ENCODE peak calls at places on chromosomes 6 and 20, in eight cellular contexts. One of them, this sample, is unnamed.

GRCh38 chr6:73308712-73309533 is 45.2 kb downstream of the DPPA5 start:
- DNase-seq in A673: peak; percentile 50
- DNase-seq in ovary: no peak
- DNase-seq in fibroblast of lung: peak; percentile 27
- DNase-seq in neural progenitor cell: peak; percentile 58
- DNase-seq in breast epithelium: no peak
- DNase-seq in bronchial epithelial cell: peak; percentile 23
- DNase-seq in esophagus squamous epithelium: no peak
- DNase-seq in this sample: peak; percentile 30

GRCh38 chr20:5393218-5393870 is 76.6 kb upstream of the PROKR2 start:
- DNase-seq in bronchial epithelial cell: no peak
- DNase-seq in ovary: no peak
- DNase-seq in breast epithelium: no peak
- DNase-seq in A673: peak; percentile 58
- DNase-seq in esophagus squamous epithelium: no peak
- DNase-seq in neural progenitor cell: peak; percentile 68
- DNase-seq in fibroblast of lung: no peak
- DNase-seq in this sample: no peak

GRCh38 chr6:166904101-166904746 is 52.1 kb downstream of the RNASET2 start:
- DNase-seq in breast epithelium: no peak
- DNase-seq in A673: peak; percentile 27
- DNase-seq in neural progenitor cell: peak; percentile 55
- DNase-seq in fibroblast of lung: peak; percentile 27
- DNase-seq in bronchial epithelial cell: no peak
- DNase-seq in ovary: no peak
- DNase-seq in esophagus squamous epithelium: no peak
- DNase-seq in this sample: peak; percentile 10

GRCh38 chr6:116265081-116265829 is 11.4 kb upstream of the TSPYL4 start:
- DNase-seq in neural progenitor cell: no peak
- DNase-seq in breast epithelium: no peak
- DNase-seq in esophagus squamous epithelium: no peak
- DNase-seq in A673: no peak
- DNase-seq in ovary: no peak
- DNase-seq in fibroblast of lung: no peak
- DNase-seq in bronchial epithelial cell: peak; percentile 93
- DNase-seq in this sample: no peak

GRCh38 chr6:21826031-21826430 is 232.5 kb downstream of the SOX4 start:
- DNase-seq in A673: no peak
- DNase-seq in esophagus squamous epithelium: no peak
- DNase-seq in neural progenitor cell: peak; percentile 57
- DNase-seq in breast epithelium: no peak
- DNase-seq in bronchial epithelial cell: peak; percentile 53
- DNase-seq in fibroblast of lung: peak; percentile 81
- DNase-seq in ovary: no peak
- DNase-seq in this sample: no peak

GRCh38 chr6:89221971-89222887 is 5.1 kb upstream of the GABRR1 start:
- DNase-seq in bronchial epithelial cell: no peak
- DNase-seq in neural progenitor cell: no peak
- DNase-seq in ovary: no peak
- DNase-seq in A673: peak; percentile 33
- DNase-seq in esophagus squamous epithelium: no peak
- DNase-seq in fibroblast of lung: peak; percentile 66
- DNase-seq in breast epithelium: no peak
- DNase-seq in this sample: peak; percentile 28

GRCh38 chr6:31401403-31401802 is 2.0 kb upstream of the MICA start:
- DNase-seq in bronchial epithelial cell: peak; percentile 87
- DNase-seq in A673: peak; percentile 69
- DNase-seq in esophagus squamous epithelium: no peak
- DNase-seq in neural progenitor cell: no peak
- DNase-seq in fibroblast of lung: peak; percentile 87
- DNase-seq in breast epithelium: no peak
- DNase-seq in ovary: peak; percentile 51
- DNase-seq in this sample: peak; percentile 87

GRCh38 chr6:92126088-92126487 is 1293.3 kb downstream of the EPHA7 start:
- DNase-seq in esophagus squamous epithelium: no peak
- DNase-seq in neural progenitor cell: no peak
- DNase-seq in breast epithelium: no peak
- DNase-seq in bronchial epithelial cell: peak; percentile 79
- DNase-seq in ovary: no peak
- DNase-seq in A673: no peak
- DNase-seq in fibroblast of lung: no peak
- DNase-seq in this sample: no peak

GRCh38 chr6:24273471-24273870 is 84.4 kb downstream of the DCDC2 start:
- DNase-seq in esophagus squamous epithelium: no peak
- DNase-seq in neural progenitor cell: no peak
- DNase-seq in ovary: no peak
- DNase-seq in bronchial epithelial cell: peak; percentile 65
- DNase-seq in breast epithelium: no peak
- DNase-seq in A673: no peak
- DNase-seq in fibroblast of lung: peak; percentile 24
- DNase-seq in this sample: no peak

GRCh38 chr6:25179051-25179778 is 100.0 kb upstream of the CARMIL1 start:
- DNase-seq in bronchial epithelial cell: no peak
- DNase-seq in A673: no peak
- DNase-seq in neural progenitor cell: no peak
- DNase-seq in esophagus squamous epithelium: no peak
- DNase-seq in ovary: no peak
- DNase-seq in fibroblast of lung: peak; percentile 74
- DNase-seq in breast epithelium: no peak
- DNase-seq in this sample: peak; percentile 90

GRCh38 chr6:124958759-124959354 is 3.4 kb upstream of the RNF217 start:
- DNase-seq in A673: peak; percentile 33
- DNase-seq in esophagus squamous epithelium: no peak
- DNase-seq in neural progenitor cell: no peak
- DNase-seq in ovary: no peak
- DNase-seq in fibroblast of lung: peak; percentile 86
- DNase-seq in breast epithelium: no peak
- DNase-seq in bronchial epithelial cell: peak; percentile 44
- DNase-seq in this sample: peak; percentile 70

GRCh38 chr20:663315-664090 is 10.5 kb upstream of the SRXN1 start:
- DNase-seq in breast epithelium: no peak
- DNase-seq in neural progenitor cell: peak; percentile 26
- DNase-seq in esophagus squamous epithelium: no peak
- DNase-seq in fibroblast of lung: peak; percentile 26
- DNase-seq in bronchial epithelial cell: no peak
- DNase-seq in ovary: no peak
- DNase-seq in A673: no peak
- DNase-seq in this sample: peak; percentile 29
- H3K4me3 ChIP-seq in breast epithelium: no peak overlapping the region
- H3K4me3 ChIP-seq in neural progenitor cell: no peak overlapping the region
- H3K4me3 ChIP-seq in esophagus squamous epithelium: no peak overlapping the region
- H3K4me3 ChIP-seq in fibroblast of lung: no peak overlapping the region
- H3K4me3 ChIP-seq in bronchial epithelial cell: no peak overlapping the region
- H3K4me3 ChIP-seq in ovary: no peak overlapping the region
- H3K4me3 ChIP-seq in A673: no peak overlapping the region
- H3K4me3 ChIP-seq in this sample: no peak overlapping the region

GRCh38 chr20:53942121-53942816 is 128.1 kb downstream of the BCAS1 start:
- DNase-seq in neural progenitor cell: peak; percentile 73
- DNase-seq in ovary: no peak
- DNase-seq in esophagus squamous epithelium: no peak
- DNase-seq in breast epithelium: no peak
- DNase-seq in fibroblast of lung: peak; percentile 50
- DNase-seq in A673: no peak
- DNase-seq in bronchial epithelial cell: peak; percentile 57
- DNase-seq in this sample: no peak

GRCh38 chr20:53945478-53945877 is 124.9 kb downstream of the BCAS1 start:
- DNase-seq in esophagus squamous epithelium: no peak
- DNase-seq in fibroblast of lung: no peak
- DNase-seq in bronchial epithelial cell: no peak
- DNase-seq in breast epithelium: no peak
- DNase-seq in A673: no peak
- DNase-seq in ovary: no peak
- DNase-seq in neural progenitor cell: no peak
- DNase-seq in this sample: no peak

GRCh38 chr20:53942973-53943372 is 127.4 kb downstream of the BCAS1 start:
- DNase-seq in bronchial epithelial cell: no peak
- DNase-seq in breast epithelium: no peak
- DNase-seq in A673: no peak
- DNase-seq in neural progenitor cell: no peak
- DNase-seq in ovary: no peak
- DNase-seq in fibroblast of lung: no peak
- DNase-seq in esophagus squamous epithelium: no peak
- DNase-seq in this sample: no peak

GRCh38 chr20:53944796-53945195 is 125.6 kb downstream of the BCAS1 start:
- DNase-seq in ovary: no peak
- DNase-seq in esophagus squamous epithelium: no peak
- DNase-seq in bronchial epithelial cell: no peak
- DNase-seq in A673: no peak
- DNase-seq in breast epithelium: no peak
- DNase-seq in fibroblast of lung: no peak
- DNase-seq in neural progenitor cell: no peak
- DNase-seq in this sample: no peak

DNA sequence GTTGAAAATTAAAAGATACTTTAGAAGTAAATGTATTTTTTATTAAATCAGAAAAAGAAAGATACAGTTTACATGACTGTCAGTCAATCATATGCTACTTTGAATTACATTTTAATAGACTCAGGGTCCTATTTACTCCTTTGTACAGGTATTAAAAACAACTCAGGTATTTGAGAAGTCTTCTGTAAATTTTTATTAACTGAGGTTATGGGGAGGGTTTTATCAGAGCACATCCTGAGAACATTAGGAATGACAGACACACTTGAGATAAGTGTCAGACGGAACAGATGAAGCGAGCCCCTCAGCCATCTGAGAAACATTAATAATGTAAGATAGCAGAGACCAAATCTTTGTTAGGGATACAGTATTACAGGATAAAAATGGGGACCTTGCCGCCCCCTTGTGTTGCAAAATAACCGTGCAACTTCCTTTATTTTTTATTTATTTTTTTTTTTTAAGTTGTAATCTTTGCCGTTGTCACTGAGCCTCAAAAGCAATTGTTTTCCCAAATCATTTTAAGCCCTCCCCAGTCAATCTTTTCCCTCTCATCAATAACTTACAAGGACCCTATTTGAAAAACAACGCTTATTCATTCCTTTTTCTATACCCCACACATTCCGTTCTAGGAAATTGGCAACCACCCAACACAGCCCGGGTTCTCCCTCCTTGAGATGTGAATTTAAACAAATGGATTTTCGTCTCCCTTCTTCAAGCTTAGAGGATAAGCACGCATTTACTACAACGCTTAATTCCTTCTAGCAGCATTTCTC is 126.7 kb downstream of the BCAS1 start:
- DNase-seq in neural progenitor cell: no peak
- DNase-seq in A673: peak; percentile 81
- DNase-seq in ovary: no peak
- DNase-seq in esophagus squamous epithelium: no peak
- DNase-seq in breast epithelium: no peak
- DNase-seq in fibroblast of lung: no peak
- DNase-seq in bronchial epithelial cell: peak; percentile 30
- DNase-seq in this sample: peak; percentile 67
- TF ChIP-seq CTCF in neural progenitor cell: peak; percentile 68
- TF ChIP-seq CTCF in A673: peak; percentile 74
- TF ChIP-seq CTCF in ovary: no peak
- TF ChIP-seq CTCF in esophagus squamous epithelium: peak; percentile 55
- TF ChIP-seq CTCF in breast epithelium: peak; percentile 14
- TF ChIP-seq CTCF in fibroblast of lung: peak; percentile 68
- TF ChIP-seq CTCF in bronchial epithelial cell: peak; percentile 50
- TF ChIP-seq CTCF in this sample: peak; percentile 55

GRCh38 chr6:1609662-1610496 is at the start of gene FOXC1:
- DNase-seq in neural progenitor cell: peak; percentile 91
- DNase-seq in fibroblast of lung: peak; percentile 86
- DNase-seq in bronchial epithelial cell: peak; percentile 82
- DNase-seq in breast epithelium: peak; percentile 78
- DNase-seq in ovary: peak; percentile 92
- DNase-seq in esophagus squamous epithelium: no peak
- DNase-seq in A673: peak; percentile 73
- DNase-seq in this sample: peak; percentile 94
- H3K4me3 ChIP-seq in neural progenitor cell: peak within 1 kb of the TSS; percentile 51
- H3K4me3 ChIP-seq in fibroblast of lung: peak within 1 kb of the TSS; percentile 61
- H3K4me3 ChIP-seq in bronchial epithelial cell: peak within 1 kb of the TSS; percentile 56
- H3K4me3 ChIP-seq in breast epithelium: peak within 1 kb of the TSS; percentile 68
- H3K4me3 ChIP-seq in ovary: peak within 1 kb of the TSS; percentile 57
- H3K4me3 ChIP-seq in esophagus squamous epithelium: peak within 1 kb of the TSS; percentile 59
- H3K4me3 ChIP-seq in A673: peak within 1 kb of the TSS; percentile 52
- H3K4me3 ChIP-seq in this sample: peak within 1 kb of the TSS; percentile 72

GRCh38 chr6:56593801-56594318 is 48.8 kb downstream of the DST start:
- DNase-seq in esophagus squamous epithelium: no peak
- DNase-seq in ovary: no peak
- DNase-seq in fibroblast of lung: no peak
- DNase-seq in neural progenitor cell: no peak
- DNase-seq in bronchial epithelial cell: no peak
- DNase-seq in breast epithelium: no peak
- DNase-seq in A673: no peak
- DNase-seq in this sample: peak; percentile 22

GRCh38 chr6:56594699-56595098 is 48.0 kb downstream of the DST start:
- DNase-seq in bronchial epithelial cell: no peak
- DNase-seq in fibroblast of lung: no peak
- DNase-seq in ovary: no peak
- DNase-seq in esophagus squamous epithelium: no peak
- DNase-seq in A673: no peak
- DNase-seq in breast epithelium: no peak
- DNase-seq in neural progenitor cell: no peak
- DNase-seq in this sample: no peak

GRCh38 chr6:56595490-56596122 is 47.1 kb downstream of the DST start:
- DNase-seq in breast epithelium: no peak
- DNase-seq in esophagus squamous epithelium: no peak
- DNase-seq in A673: peak; percentile 80
- DNase-seq in bronchial epithelial cell: peak; percentile 65
- DNase-seq in fibroblast of lung: peak; percentile 54
- DNase-seq in ovary: peak; percentile 40
- DNase-seq in neural progenitor cell: peak; percentile 74
- DNase-seq in this sample: peak; percentile 46
- TF ChIP-seq CTCF in breast epithelium: peak; percentile 53
- TF ChIP-seq CTCF in esophagus squamous epithelium: peak; percentile 46
- TF ChIP-seq CTCF in A673: peak; percentile 81
- TF ChIP-seq CTCF in bronchial epithelial cell: peak; percentile 50
- TF ChIP-seq CTCF in fibroblast of lung: peak; percentile 62
- TF ChIP-seq CTCF in ovary: peak; percentile 31
- TF ChIP-seq CTCF in neural progenitor cell: peak; percentile 70
- TF ChIP-seq CTCF in this sample: peak; percentile 57

This sample was measured in fibroblast of pulmonary artery.